ENCODE peak calls at places on chromosomes 5 and 9, in four cellular contexts. V is DND-41, A is mammary epithelial cell, U is hepatocyte. T is an unnamed sample.

GRCh38 chr9:91117959-91118651 is 243.6 kb downstream of the AUH start:
- DNase-seq in V (no peak), A (no peak), U (peak), T (peak)

GRCh38 chr9:99103505-99103904 is 1.4 kb upstream of the TGFBR1 start:
- DNase-seq in V (no peak), A (no peak), U (peak), T (no peak)

GRCh38 chr9:133347515-133347984 is 381 bp downstream of the MED22 start:
- DNase-seq in V (no peak), A (peak), U (peak), T (peak)

GRCh38 chr9:6383551-6384225 is 29.3 kb upstream of the UHRF2 start:
- DNase-seq in V (no peak), A (peak), U (no peak), T (no peak)

GRCh38 chr9:116750543-116750942 is 63.4 kb downstream of the TRIM32 start:
- DNase-seq in V (no peak), A (no peak), U (no peak), T (no peak)

GRCh38 chr9:83266618-83267543 is 203.9 kb upstream of the RASEF start:
- DNase-seq in V (no peak), A (no peak), U (peak), T (no peak)

GRCh38 chr9:115018547-115019435 is 88.4 kb upstream of the TNFSF8 start:
- DNase-seq in V (no peak), A (no peak), U (peak), T (no peak)

GRCh38 chr9:135308809-135309762 is 170.5 kb upstream of the PPP1R26 start:
- DNase-seq in V (no peak), A (no peak), U (no peak), T (no peak)

GRCh38 chr5:5613261-5613990 is 190.9 kb downstream of the ICE1 start:
- DNase-seq in V (no peak), A (no peak), U (no peak), T (no peak)

GRCh38 chr5:163478126-163478981 is 17.9 kb downstream of the HMMR start:
- DNase-seq in V (no peak), A (peak), U (no peak), T (no peak)

GRCh38 chr5:139660105-139660915 is 12.2 kb downstream of the CXXC5 start:
- DNase-seq in V (no peak), A (peak), U (no peak), T (no peak)

GRCh38 chr9:135152608-135153337 is 65.3 kb downstream of the OLFM1 start:
- DNase-seq in V (no peak), A (no peak), U (peak), T (peak)

GRCh38 chr5:156147251-156147947 is 179.6 kb upstream of the SGCD start:
- DNase-seq in V (no peak), A (no peak), U (peak), T (no peak)

GRCh38 chr9:114385412-114386181 is 2.2 kb downstream of the AKNA start:
- DNase-seq in V (peak), A (peak), U (peak), T (no peak)

GRCh38 chr9:96009690-96010477 is 134.4 kb downstream of the ERCC6L2 start:
- DNase-seq in V (peak), A (peak), U (no peak), T (no peak)

GRCh38 chr5:150783422-150783928 is 4.9 kb downstream of the SMIM3 start:
- DNase-seq in V (peak), A (peak), U (peak), T (no peak)

GRCh38 chr5:34597034-34597433 is 59.1 kb upstream of the RAI14 start:
- DNase-seq in V (no peak), A (no peak), U (no peak), T (no peak)

GRCh38 chr5:106522296-106522695 is 1148.4 kb downstream of the EFNA5 start:
- DNase-seq in V (no peak), A (no peak), U (no peak), T (no peak)

GRCh38 chr5:67289763-67290521 is 93.3 kb upstream of the CD180 start:
- DNase-seq in V (no peak), A (no peak), U (no peak), T (no peak)

GRCh38 chr9:111094433-111095421 is 56.5 kb upstream of the LPAR1 start:
- DNase-seq in V (no peak), A (peak), U (peak), T (no peak)

GRCh38 chr5:36877667-36878420 is 1.3 kb downstream of the NIPBL start:
- DNase-seq in V (no peak), A (peak), U (no peak), T (peak)

GRCh38 chr5:28216939-28217360 is 1178.6 kb upstream of the CDH9 start:
- DNase-seq in V (peak), A (no peak), U (no peak), T (no peak)

GRCh38 chr5:6066026-6066425 is 312.3 kb downstream of the MED10 start:
- DNase-seq in V (no peak), A (no peak), U (no peak), T (no peak)

GRCh38 chr5:29169851-29170250 is 2023.6 kb upstream of the CDH6 start:
- DNase-seq in V (no peak), A (no peak), U (no peak), T (no peak)

GRCh38 chr5:73231245-73231778 is 58.3 kb downstream of the TMEM174 start:
- DNase-seq in V (no peak), A (no peak), U (no peak), T (no peak)
- TF ChIP-seq EZH2 in V (no peak), A (no peak), U (no peak), T (no peak)

GRCh38 chr5:73322453-73323076 is 126.0 kb downstream of the FOXD1 start:
- DNase-seq in V (no peak), A (no peak), U (no peak), T (no peak)
- TF ChIP-seq EZH2 in V (no peak), A (no peak), U (no peak), T (no peak)

DNA sequence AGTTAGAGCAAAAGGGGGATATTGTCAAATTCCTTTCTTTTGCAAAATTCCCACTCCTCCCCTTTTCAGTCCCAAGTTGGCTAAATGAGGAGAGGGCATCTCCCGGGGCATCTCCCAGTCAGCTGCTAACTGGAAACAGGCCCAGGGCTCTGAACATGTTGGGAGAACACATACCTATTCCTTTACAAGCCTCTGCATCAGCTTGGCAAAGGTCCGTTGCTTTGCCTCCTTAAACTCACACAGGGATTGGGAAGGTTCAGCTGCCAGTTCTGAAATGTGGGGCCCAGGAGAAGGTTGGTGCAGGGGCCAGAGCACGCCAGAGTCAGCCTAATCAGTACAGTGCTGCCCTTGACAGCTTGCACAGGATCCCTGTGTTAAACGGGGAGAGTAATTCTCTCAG is 11.0 kb upstream of the DMRT3 start:
- DNase-seq in V (no peak), A (no peak), U (no peak), T (no peak)
- TF ChIP-seq EZH2 in V (no peak), A (no peak), U (no peak), T (no peak)

GRCh38 chr5:2008851-2009629 is 126.3 kb upstream of the IRX4 start:
- DNase-seq in V (peak), A (no peak), U (no peak), T (no peak)

GRCh38 chr5:2006971-2007291 is 124.2 kb upstream of the IRX4 start:
- DNase-seq in V (no peak), A (no peak), U (no peak), T (no peak)

GRCh38 chr5:2006193-2006970 is 123.7 kb upstream of the IRX4 start:
- DNase-seq in V (no peak), A (no peak), U (no peak), T (no peak)

GRCh38 chr5:2007437-2007905 is 124.7 kb upstream of the IRX4 start:
- DNase-seq in V (no peak), A (no peak), U (no peak), T (no peak)

DNA sequence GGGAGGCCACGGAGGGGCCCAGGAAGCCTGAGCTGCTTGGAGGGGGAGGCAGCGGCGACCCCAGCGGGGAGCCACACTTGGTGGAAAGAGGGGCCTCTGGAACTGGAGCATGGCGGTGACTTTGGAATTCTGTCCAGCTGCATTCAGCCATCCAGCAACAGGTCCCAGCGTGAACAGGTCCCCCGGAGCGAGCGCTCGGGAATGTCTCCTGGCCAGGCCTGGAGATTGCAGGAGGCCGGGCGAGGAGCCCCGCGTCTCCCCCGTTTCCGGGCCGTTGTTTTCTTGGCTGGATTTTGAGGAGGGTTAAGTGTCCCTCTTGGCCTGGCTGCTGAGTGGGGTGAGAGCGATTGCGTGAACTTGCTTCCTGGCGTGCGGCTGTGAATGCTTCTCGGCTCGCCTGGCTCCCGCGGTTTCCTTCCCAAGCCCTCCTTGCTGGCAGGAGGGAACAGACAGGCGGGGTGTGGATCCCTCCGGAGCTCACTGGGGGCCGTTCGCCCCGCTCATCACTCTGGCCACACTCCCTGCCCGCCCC is 125.2 kb upstream of the IRX4 start:
- DNase-seq in V (no peak), A (peak), U (no peak), T (no peak)
- TF ChIP-seq EZH2 in V (no peak), A (no peak), U (no peak), T (no peak)

DNA sequence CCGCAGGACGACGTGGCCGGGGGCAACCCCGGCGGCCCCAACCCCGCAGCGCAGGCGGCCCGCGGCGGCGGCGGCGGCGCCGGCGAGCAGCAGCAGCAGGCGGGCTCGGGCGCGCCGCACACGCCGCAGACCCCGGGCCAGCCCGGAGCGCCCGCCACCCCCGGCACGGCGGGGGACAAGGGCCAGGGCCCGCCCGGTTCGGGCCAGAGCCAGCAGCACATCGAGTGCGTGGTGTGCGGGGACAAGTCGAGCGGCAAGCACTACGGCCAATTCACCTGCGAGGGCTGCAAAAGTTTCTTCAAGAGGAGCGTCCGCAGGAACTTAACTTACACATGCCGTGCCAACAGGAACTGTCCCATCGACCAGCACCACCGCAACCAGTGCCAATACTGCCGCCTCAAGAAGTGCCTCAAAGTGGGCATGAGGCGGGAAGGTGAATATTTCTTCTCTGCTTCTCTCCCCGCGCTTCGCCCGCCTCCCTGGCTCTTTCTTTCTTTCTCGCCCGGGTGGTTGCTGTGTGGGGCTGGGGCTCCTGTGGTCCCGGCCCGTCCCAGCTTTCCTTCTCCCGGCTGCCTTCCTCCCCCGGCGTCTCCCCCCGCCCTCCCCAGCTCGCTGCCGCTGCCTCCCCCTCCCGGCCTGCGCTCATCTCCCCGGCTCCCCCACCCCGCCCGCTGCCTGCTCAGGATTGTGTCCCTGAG is 2.2 kb downstream of the NR2F1 start:
- DNase-seq in V (no peak), A (peak), U (no peak), T (no peak)
- TF ChIP-seq EZH2 in V (no peak), A (no peak), U (no peak), T (no peak)

DNA sequence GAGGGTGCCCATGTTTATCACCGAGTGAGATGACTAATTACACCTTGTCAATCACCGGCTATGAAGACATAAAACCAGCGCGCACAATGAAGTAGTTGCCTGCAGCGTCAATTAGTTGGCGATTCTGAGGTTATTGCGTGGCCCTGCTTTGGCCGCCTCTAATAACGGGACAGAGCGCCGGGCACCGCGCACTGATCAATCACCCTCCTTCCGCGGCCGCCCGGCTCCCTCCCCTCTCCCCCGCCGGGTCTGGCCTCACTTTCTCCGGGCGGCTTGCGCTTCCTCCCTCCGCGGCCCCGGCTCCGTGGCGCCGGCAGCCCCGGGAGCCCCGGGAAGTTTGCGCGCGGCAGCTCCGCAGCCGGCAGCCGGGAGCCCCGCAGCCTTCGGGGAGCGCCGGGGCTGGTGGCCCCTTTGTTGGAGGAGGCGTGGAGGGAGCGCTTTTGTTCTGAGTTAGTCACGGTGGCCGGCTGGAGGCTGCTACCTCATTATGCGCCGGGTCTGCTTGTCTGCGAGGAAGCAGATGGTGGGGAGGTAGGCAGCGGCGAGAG is 3.2 kb upstream of the LHX2 start:
- DNase-seq in V (no peak), A (no peak), U (no peak), T (no peak)
- TF ChIP-seq EZH2 in V (no peak), A (no peak), U (peak), T (no peak)